ENCODE peak calls at places on chromosomes 11 and 22, in ten cellular contexts. M is kidney tubule cell; B is GM12892; F is activated naive CD4-positive, alpha-beta T cell treated with anti-CD3 and anti-CD28 coated beads, Interleukin-2, amount 50 U/mL, for 16 hours; K is NCI-H1436 treated with DMSO at 0.1 percent for 48 hours; P is cardiac muscle cell; V is non-pigmented ciliary epithelial cell; T is GM03348; O is dorsolateral prefrontal cortex; E is NCI-H2081. L is an unnamed sample.
A peak's percentile ranks its signal among the peaks of the same experiment; 100 is the strongest.

GRCh38 chr22:44217346-44217745 is 36.6 kb downstream of the PARVG start:
- DNase-seq in P (no peak), B (no peak), M (no peak), K (no peak), O (no peak), E (no peak), F (no peak), T (no peak), V (no peak), L (no peak)

GRCh38 chr11:24253237-24253760 is 243.6 kb upstream of the LUZP2 start:
- DNase-seq in P (no peak), V (no peak), K (no peak), E (no peak), T (no peak), F (no peak), M (no peak), O (no peak), B (no peak), L (no peak)

GRCh38 chr11:32386770-32387377 is 48.5 kb downstream of the WT1 start:
- DNase-seq in P (peak; percentile 33), F (no peak), T (peak; percentile 20), V (no peak), K (no peak), O (no peak), B (no peak), M (no peak), E (no peak), L (no peak)

GRCh38 chr22:21613553-21614233 is 16.1 kb downstream of the YDJC start:
- DNase-seq in K (no peak), E (no peak), B (no peak), T (no peak), P (no peak), M (no peak), O (no peak), F (no peak), V (no peak), L (no peak)

GRCh38 chr11:67275606-67276409 is 9.5 kb downstream of the GRK2 start:
- DNase-seq in F (peak; percentile 36), P (no peak), M (no peak), B (no peak), O (peak; percentile 23), K (no peak), E (no peak), T (no peak), V (no peak), L (no peak)

GRCh38 chr11:22338465-22338810 is 257 bp downstream of the SLC17A6 start:
- DNase-seq in F (no peak), M (no peak), B (no peak), K (no peak), O (no peak), P (no peak), V (no peak), E (no peak), T (no peak), L (no peak)

GRCh38 chr11:23013509-23013908 is 153.2 kb upstream of the CCDC179 start:
- DNase-seq in K (no peak), M (no peak), F (no peak), O (no peak), B (no peak), T (no peak), E (no peak), V (no peak), P (no peak), L (no peak)

GRCh38 chr11:130156108-130157022 is 3.2 kb upstream of the ST14 start:
- DNase-seq in E (no peak), B (no peak), T (peak; percentile 33), P (no peak), M (peak; percentile 61), F (no peak), O (no peak), V (no peak), K (no peak), L (no peak)

GRCh38 chr11:70581991-70582885 is 183.9 kb downstream of the CTTN start:
- DNase-seq in F (no peak), K (no peak), T (no peak), B (no peak), O (peak; percentile 31), P (no peak), E (no peak), M (no peak), V (no peak), L (no peak)

GRCh38 chr22:33891992-33892391 is 28.3 kb downstream of the LARGE1 start:
- DNase-seq in P (no peak), F (no peak), M (peak; percentile 23), V (no peak), T (no peak), B (no peak), O (no peak), E (no peak), K (no peak), L (no peak)

GRCh38 chr22:44026630-44027511 is 2.8 kb downstream of the PARVB start:
- DNase-seq in B (peak; percentile 81), T (peak; percentile 89), M (no peak), V (no peak), K (no peak), E (no peak), F (no peak), P (no peak), O (no peak), L (peak; percentile 54)

GRCh38 chr22:44828193-44828592 is 75.8 kb downstream of the ARHGAP8 start:
- DNase-seq in E (no peak), P (peak; percentile 25), T (peak; percentile 57), V (no peak), M (no peak), K (no peak), F (no peak), B (no peak), O (no peak), L (no peak)

GRCh38 chr11:129191649-129192048 is 476 bp downstream of the ARHGAP32 start:
- DNase-seq in O (no peak), K (no peak), B (no peak), E (no peak), P (no peak), M (peak; percentile 31), V (no peak), F (no peak), T (no peak), L (no peak)

GRCh38 chr11:133697603-133698002 is 147.7 kb downstream of the SPATA19 start:
- DNase-seq in F (no peak), T (no peak), V (no peak), B (no peak), E (no peak), M (no peak), K (no peak), O (no peak), P (peak; percentile 56), L (no peak)

GRCh38 chr11:694563-695331 is at the start of gene DEAF1:
- DNase-seq in B (peak; percentile 78), F (peak; percentile 99), M (peak; percentile 98), E (peak; percentile 97), O (peak; percentile 97), V (peak; percentile 85), K (peak; percentile 81), T (peak; percentile 96), P (peak; percentile 99), L (peak; percentile 98)

GRCh38 chr11:134098566-134099184 is 29.8 kb downstream of the JAM3 start:
- DNase-seq in V (no peak), F (no peak), B (no peak), M (peak; percentile 20), P (peak; percentile 24), O (no peak), E (no peak), T (no peak), K (no peak), L (no peak)

GRCh38 chr11:128501576-128502549 is 85.5 kb downstream of the ETS1 start:
- DNase-seq in O (no peak), V (no peak), T (peak; percentile 55), B (no peak), M (peak; percentile 65), K (no peak), E (no peak), P (no peak), F (no peak), L (no peak)

GRCh38 chr11:34585870-34586654 is 34.8 kb upstream of the EHF start:
- DNase-seq in B (no peak), E (peak; percentile 8), V (no peak), F (no peak), P (peak; percentile 72), K (no peak), T (peak; percentile 65), O (no peak), M (peak; percentile 78), L (no peak)

GRCh38 chr11:69277074-69277809 is 16.7 kb upstream of the MYEOV start:
- DNase-seq in M (no peak), V (no peak), F (no peak), P (peak; percentile 47), E (no peak), O (no peak), T (no peak), B (peak; percentile 70), K (no peak), L (no peak)

GRCh38 chr11:117725048-117725734 is 71.8 kb downstream of the DSCAML1 start:
- DNase-seq in T (no peak), B (no peak), M (no peak), F (no peak), E (no peak), P (no peak), V (no peak), O (no peak), K (no peak), L (no peak)

GRCh38 chr11:78840190-78840589 is 265.5 kb upstream of the NARS2 start:
- DNase-seq in V (no peak), T (peak; percentile 69), O (no peak), E (no peak), M (no peak), B (no peak), K (no peak), F (no peak), P (no peak), L (no peak)

GRCh38 chr11:26227311-26227710 is 104.6 kb upstream of the ANO3 start:
- DNase-seq in E (no peak), V (peak; percentile 70), K (no peak), F (no peak), T (peak; percentile 64), O (no peak), P (peak; percentile 2), B (no peak), M (peak; percentile 76), L (no peak)

GRCh38 chr11:14320020-14320419 is 39.0 kb downstream of the RRAS2 start:
- DNase-seq in M (no peak), B (no peak), P (no peak), E (no peak), T (no peak), O (no peak), K (no peak), V (no peak), F (no peak), L (peak; percentile 14)

GRCh38 chr22:23750744-23751440 is at the start of gene ZNF70:
- DNase-seq in F (peak; percentile 86), M (peak; percentile 88), P (peak; percentile 94), T (peak; percentile 94), B (peak; percentile 90), O (peak; percentile 91), E (peak; percentile 64), K (peak; percentile 30), V (no peak), L (peak; percentile 77)

GRCh38 chr11:15468471-15468870 is 353.7 kb downstream of the INSC start:
- DNase-seq in P (no peak), V (no peak), T (peak; percentile 33), E (no peak), M (peak; percentile 48), K (no peak), O (no peak), B (no peak), F (no peak), L (no peak)

GRCh38 chr22:42389137-42389536 is 43.1 kb downstream of the NFAM1 start:
- DNase-seq in V (no peak), K (no peak), M (no peak), T (no peak), E (no peak), P (no peak), B (no peak), F (no peak), O (no peak), L (no peak)

GRCh38 chr22:47919893-47920292 is 1157.4 kb downstream of the TBC1D22A start:
- DNase-seq in M (no peak), K (no peak), E (no peak), F (no peak), V (no peak), B (no peak), T (no peak), P (no peak), O (no peak), L (no peak)

GRCh38 chr11:67632175-67632981 is 2.6 kb upstream of the NUDT8 start:
- DNase-seq in B (no peak), E (no peak), M (no peak), K (no peak), O (no peak), V (no peak), P (no peak), F (no peak), T (no peak), L (no peak)